ENCODE peak calls at places on chromosomes 1 and 21, in six cellular contexts. S is thoracic aorta, W is HL-60, X is progenitor cell of endocrine pancreas, C is GM10248, D is right atrium auricular region. Q is an unnamed sample.

GRCh38 chr1:109218516-109218915 is 4.8 kb downstream of the SARS1 start:
- DNase-seq in D (no peak), S (no peak), C (no peak), W (no peak), X (no peak), Q (no peak)

GRCh38 chr1:243942196-243943150 is 92.4 kb upstream of the AKT3 start:
- DNase-seq in D (no peak), C (no peak), X (no peak), S (no peak), W (no peak), Q (no peak)

GRCh38 chr1:30085814-30086770 is 637.3 kb downstream of the MATN1 start:
- DNase-seq in S (peak; percentile 37), C (peak; percentile 56), W (no peak), D (no peak), X (peak; percentile 83), Q (peak; percentile 88)

GRCh38 chr1:91784616-91785015 is 101.3 kb downstream of the TGFBR3 start:
- DNase-seq in W (no peak), X (no peak), D (no peak), S (no peak), C (no peak), Q (no peak)

GRCh38 chr1:36567601-36568341 is 85.1 kb upstream of the CSF3R start:
- DNase-seq in X (no peak), S (no peak), C (no peak), W (no peak), D (no peak), Q (no peak)

GRCh38 chr1:24990796-24991195 is 60.7 kb upstream of the RUNX3 start:
- DNase-seq in S (no peak), X (no peak), D (no peak), W (no peak), C (no peak), Q (no peak)

GRCh38 chr1:20484526-20485462 is 1.2 kb downstream of the CAMK2N1 start:
- DNase-seq in C (no peak), S (no peak), W (no peak), D (no peak), X (peak; percentile 27), Q (no peak)

GRCh38 chr1:182784556-182785171 is 4.9 kb upstream of the NPL start:
- DNase-seq in W (peak; percentile 10), X (no peak), C (peak; percentile 35), D (no peak), S (no peak), Q (no peak)

GRCh38 chr1:185595835-185596667 is 138.1 kb upstream of the HMCN1 start:
- DNase-seq in X (peak; percentile 20), W (no peak), C (peak; percentile 54), S (no peak), D (no peak), Q (no peak)

GRCh38 chr1:36964830-36965229 is 69.5 kb downstream of the GRIK3 start:
- DNase-seq in C (no peak), S (no peak), W (no peak), D (no peak), X (no peak), Q (no peak)

GRCh38 chr21:35616090-35616489 is 444.2 kb downstream of the SETD4 start:
- DNase-seq in W (no peak), S (no peak), C (no peak), D (no peak), X (no peak), Q (no peak)

GRCh38 chr1:194466706-194467105 is 1280.3 kb upstream of the B3GALT2 start:
- DNase-seq in X (no peak), C (no peak), W (no peak), D (no peak), S (no peak), Q (no peak)
- TF ChIP-seq CTCF in X (peak; percentile 30), C (no peak), W (no peak), D (peak; percentile 51), S (no peak), Q (peak; percentile 61)

DNA sequence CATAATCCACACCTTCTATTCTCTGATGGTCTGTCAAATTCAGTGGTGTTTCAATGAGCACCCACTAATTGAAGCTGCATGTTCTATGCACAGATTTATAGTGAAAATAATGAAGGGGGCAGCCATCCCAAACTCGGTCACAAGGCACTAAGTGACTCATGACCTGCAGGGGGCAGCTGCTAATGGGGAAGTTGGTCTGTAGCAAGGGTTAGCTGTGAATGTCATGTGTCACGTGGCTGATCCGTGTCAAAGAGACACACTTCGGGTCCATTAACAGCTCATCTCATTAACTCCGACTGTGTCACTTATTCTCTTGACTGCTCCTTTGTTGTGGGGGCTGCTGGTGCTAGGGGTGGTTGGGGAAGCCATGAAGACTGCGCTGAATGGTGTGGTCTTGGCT is 306.6 kb downstream of the PCP4 start:
- DNase-seq in D (no peak), X (no peak), C (no peak), W (no peak), S (no peak), Q (no peak)
- TF ChIP-seq CTCF in D (no peak), X (no peak), C (no peak), W (no peak), S (no peak), Q (no peak)

GRCh38 chr1:247431643-247432042 is 15.7 kb downstream of the NLRP3 start:
- DNase-seq in W (no peak), C (no peak), D (no peak), X (no peak), S (no peak), Q (no peak)
- TF ChIP-seq CTCF in W (no peak), C (no peak), D (no peak), X (no peak), S (no peak), Q (no peak)

GRCh38 chr1:119715542-119715941 is 3.8 kb downstream of the PHGDH start:
- DNase-seq in X (no peak), W (no peak), D (no peak), S (no peak), C (no peak), Q (no peak)
- TF ChIP-seq CTCF in X (no peak), W (no peak), D (no peak), S (no peak), C (no peak), Q (no peak)